ENCODE peak calls at places on chromosome 12, in seven cellular contexts. One of them, this sample, is unnamed.

GRCh38 chr12:117671734-117672133 is 297.1 kb downstream of the KSR2 start:
- DNase-seq in gastrocnemius medialis: peak
- DNase-seq in AG09309: no peak
- DNase-seq in IMR-90: no peak
- DNase-seq in cardiac muscle cell: peak
- DNase-seq in fibroblast of villous mesenchyme: no peak
- DNase-seq in neural progenitor cell: peak
- DNase-seq in this sample: no peak

GRCh38 chr12:130431176-130431575 is 93.5 kb downstream of the PIWIL1 start:
- DNase-seq in gastrocnemius medialis: no peak
- DNase-seq in AG09309: no peak
- DNase-seq in IMR-90: no peak
- DNase-seq in cardiac muscle cell: no peak
- DNase-seq in fibroblast of villous mesenchyme: no peak
- DNase-seq in neural progenitor cell: no peak
- DNase-seq in this sample: no peak

GRCh38 chr12:95059984-95060383 is 13.4 kb downstream of the NR2C1 start:
- DNase-seq in gastrocnemius medialis: no peak
- DNase-seq in AG09309: no peak
- DNase-seq in IMR-90: no peak
- DNase-seq in cardiac muscle cell: no peak
- DNase-seq in fibroblast of villous mesenchyme: no peak
- DNase-seq in neural progenitor cell: no peak
- DNase-seq in this sample: no peak

GRCh38 chr12:46487567-46488131 is 115.1 kb upstream of the SLC38A2 start:
- DNase-seq in gastrocnemius medialis: no peak
- DNase-seq in AG09309: no peak
- DNase-seq in IMR-90: no peak
- DNase-seq in cardiac muscle cell: no peak
- DNase-seq in fibroblast of villous mesenchyme: no peak
- DNase-seq in neural progenitor cell: no peak
- DNase-seq in this sample: no peak

GRCh38 chr12:124786065-124786964 is 77.3 kb downstream of the SCARB1 start:
- DNase-seq in gastrocnemius medialis: peak
- DNase-seq in AG09309: peak
- DNase-seq in IMR-90: peak
- DNase-seq in cardiac muscle cell: peak
- DNase-seq in fibroblast of villous mesenchyme: peak
- DNase-seq in neural progenitor cell: peak
- DNase-seq in this sample: no peak

GRCh38 chr12:92543872-92544271 is 158.9 kb upstream of the PLEKHG7 start:
- DNase-seq in gastrocnemius medialis: no peak
- DNase-seq in AG09309: no peak
- DNase-seq in IMR-90: peak
- DNase-seq in cardiac muscle cell: peak
- DNase-seq in fibroblast of villous mesenchyme: no peak
- DNase-seq in neural progenitor cell: no peak
- DNase-seq in this sample: no peak

GRCh38 chr12:12099102-12099501 is 28.4 kb downstream of the BCL2L14 start:
- DNase-seq in gastrocnemius medialis: no peak
- DNase-seq in AG09309: no peak
- DNase-seq in IMR-90: no peak
- DNase-seq in cardiac muscle cell: peak
- DNase-seq in fibroblast of villous mesenchyme: peak
- DNase-seq in neural progenitor cell: no peak
- DNase-seq in this sample: no peak

GRCh38 chr12:132379576-132379975 is 50.2 kb upstream of the GALNT9 start:
- DNase-seq in gastrocnemius medialis: no peak
- DNase-seq in AG09309: no peak
- DNase-seq in IMR-90: no peak
- DNase-seq in cardiac muscle cell: no peak
- DNase-seq in fibroblast of villous mesenchyme: no peak
- DNase-seq in neural progenitor cell: no peak
- DNase-seq in this sample: no peak

GRCh38 chr12:75766263-75767160 is 255.1 kb upstream of the KRR1 start:
- DNase-seq in gastrocnemius medialis: no peak
- DNase-seq in AG09309: no peak
- DNase-seq in IMR-90: peak
- DNase-seq in cardiac muscle cell: no peak
- DNase-seq in fibroblast of villous mesenchyme: peak
- DNase-seq in neural progenitor cell: no peak
- DNase-seq in this sample: peak

GRCh38 chr12:111275308-111275707 is 93.6 kb downstream of the PHETA1 start:
- DNase-seq in gastrocnemius medialis: no peak
- DNase-seq in AG09309: no peak
- DNase-seq in IMR-90: no peak
- DNase-seq in cardiac muscle cell: no peak
- DNase-seq in fibroblast of villous mesenchyme: no peak
- DNase-seq in neural progenitor cell: no peak
- DNase-seq in this sample: no peak

GRCh38 chr12:56222531-56222895 is 791 bp upstream of the RNF41 start:
- DNase-seq in gastrocnemius medialis: no peak
- DNase-seq in AG09309: no peak
- DNase-seq in IMR-90: no peak
- DNase-seq in cardiac muscle cell: no peak
- DNase-seq in fibroblast of villous mesenchyme: no peak
- DNase-seq in neural progenitor cell: no peak
- DNase-seq in this sample: no peak

GRCh38 chr12:104938371-104938770 is 19.7 kb downstream of the SLC41A2 start:
- DNase-seq in gastrocnemius medialis: no peak
- DNase-seq in AG09309: no peak
- DNase-seq in IMR-90: peak
- DNase-seq in cardiac muscle cell: no peak
- DNase-seq in fibroblast of villous mesenchyme: no peak
- DNase-seq in neural progenitor cell: no peak
- DNase-seq in this sample: no peak

GRCh38 chr12:104494137-104494815 is 37.5 kb downstream of the CHST11 start:
- DNase-seq in gastrocnemius medialis: no peak
- DNase-seq in AG09309: no peak
- DNase-seq in IMR-90: no peak
- DNase-seq in cardiac muscle cell: peak
- DNase-seq in fibroblast of villous mesenchyme: peak
- DNase-seq in neural progenitor cell: no peak
- DNase-seq in this sample: no peak

GRCh38 chr12:26822051-26822450 is 10.9 kb downstream of the ITPR2 start:
- DNase-seq in gastrocnemius medialis: no peak
- DNase-seq in AG09309: no peak
- DNase-seq in IMR-90: no peak
- DNase-seq in cardiac muscle cell: no peak
- DNase-seq in fibroblast of villous mesenchyme: no peak
- DNase-seq in neural progenitor cell: no peak
- DNase-seq in this sample: no peak

GRCh38 chr12:55830601-55831406 is 1.4 kb upstream of the DNAJC14 start:
- DNase-seq in gastrocnemius medialis: peak
- DNase-seq in AG09309: no peak
- DNase-seq in IMR-90: peak
- DNase-seq in cardiac muscle cell: peak
- DNase-seq in fibroblast of villous mesenchyme: peak
- DNase-seq in neural progenitor cell: peak
- DNase-seq in this sample: no peak

GRCh38 chr12:89451876-89452275 is 72.7 kb downstream of the GALNT4 start:
- DNase-seq in gastrocnemius medialis: no peak
- DNase-seq in AG09309: peak
- DNase-seq in IMR-90: peak
- DNase-seq in cardiac muscle cell: peak
- DNase-seq in fibroblast of villous mesenchyme: peak
- DNase-seq in neural progenitor cell: peak
- DNase-seq in this sample: no peak

GRCh38 chr12:91551927-91552326 is 369.3 kb upstream of the DCN start:
- DNase-seq in gastrocnemius medialis: no peak
- DNase-seq in AG09309: no peak
- DNase-seq in IMR-90: no peak
- DNase-seq in cardiac muscle cell: no peak
- DNase-seq in fibroblast of villous mesenchyme: no peak
- DNase-seq in neural progenitor cell: no peak
- DNase-seq in this sample: no peak

GRCh38 chr12:13794706-13795105 is 186.7 kb downstream of the GRIN2B start:
- DNase-seq in gastrocnemius medialis: no peak
- DNase-seq in AG09309: no peak
- DNase-seq in IMR-90: no peak
- DNase-seq in cardiac muscle cell: no peak
- DNase-seq in fibroblast of villous mesenchyme: no peak
- DNase-seq in neural progenitor cell: no peak
- DNase-seq in this sample: no peak

GRCh38 chr12:89064780-89065179 is 287.5 kb downstream of the DUSP6 start:
- DNase-seq in gastrocnemius medialis: no peak
- DNase-seq in AG09309: peak
- DNase-seq in IMR-90: peak
- DNase-seq in cardiac muscle cell: no peak
- DNase-seq in fibroblast of villous mesenchyme: no peak
- DNase-seq in neural progenitor cell: no peak
- DNase-seq in this sample: peak

GRCh38 chr12:89346741-89347324 is 5.5 kb downstream of the DUSP6 start:
- DNase-seq in gastrocnemius medialis: no peak
- DNase-seq in AG09309: no peak
- DNase-seq in IMR-90: peak
- DNase-seq in cardiac muscle cell: peak
- DNase-seq in fibroblast of villous mesenchyme: peak
- DNase-seq in neural progenitor cell: peak
- DNase-seq in this sample: no peak

DNA sequence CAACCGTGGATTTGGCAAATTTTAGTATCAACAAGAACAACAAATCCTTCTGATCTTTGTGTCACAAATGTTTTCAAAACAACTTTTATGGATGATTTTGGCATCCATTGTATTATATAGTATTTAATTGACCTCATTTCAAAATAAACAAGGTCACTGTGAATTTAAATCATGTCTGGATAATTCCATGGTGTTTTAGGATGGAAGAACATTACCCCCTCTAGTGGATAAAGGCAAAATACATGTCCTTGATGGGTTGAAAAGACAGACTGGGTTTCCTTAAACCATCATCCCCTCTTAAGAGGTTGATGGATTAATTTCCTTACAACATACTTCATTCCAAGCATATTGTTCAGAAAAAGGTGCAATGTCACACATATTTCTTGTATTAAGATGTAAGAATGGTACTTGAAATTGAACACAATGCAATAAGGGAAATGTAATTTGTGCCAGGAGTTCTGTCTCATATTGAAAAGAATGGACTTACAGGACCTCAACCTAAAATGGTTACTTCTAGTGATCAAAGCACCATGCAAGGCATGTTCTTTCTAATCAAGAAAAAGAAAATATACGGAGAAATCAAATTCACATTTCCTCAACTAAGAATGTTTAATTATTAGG is 352.0 kb downstream of the BCAT1 start:
- DNase-seq in gastrocnemius medialis: no peak
- DNase-seq in AG09309: no peak
- DNase-seq in IMR-90: peak
- DNase-seq in cardiac muscle cell: peak
- DNase-seq in fibroblast of villous mesenchyme: peak
- DNase-seq in neural progenitor cell: peak
- DNase-seq in this sample: no peak
- TF ChIP-seq CTCF in gastrocnemius medialis: no peak
- TF ChIP-seq CTCF in AG09309: peak
- TF ChIP-seq CTCF in IMR-90: peak
- TF ChIP-seq CTCF in cardiac muscle cell: peak
- TF ChIP-seq CTCF in fibroblast of villous mesenchyme: peak
- TF ChIP-seq CTCF in neural progenitor cell: peak
- TF ChIP-seq CTCF in this sample: peak

GRCh38 chr12:120101617-120102016 is 14.9 kb downstream of the RAB35 start:
- DNase-seq in gastrocnemius medialis: no peak
- DNase-seq in AG09309: no peak
- DNase-seq in IMR-90: no peak
- DNase-seq in cardiac muscle cell: no peak
- DNase-seq in fibroblast of villous mesenchyme: no peak
- DNase-seq in neural progenitor cell: no peak
- DNase-seq in this sample: no peak
- H3K4me3 ChIP-seq in gastrocnemius medialis: no peak
- H3K4me3 ChIP-seq in AG09309: no peak
- H3K4me3 ChIP-seq in IMR-90: no peak
- H3K4me3 ChIP-seq in cardiac muscle cell: no peak
- H3K4me3 ChIP-seq in fibroblast of villous mesenchyme: no peak
- H3K4me3 ChIP-seq in neural progenitor cell: no peak
- H3K4me3 ChIP-seq in this sample: no peak

DNA sequence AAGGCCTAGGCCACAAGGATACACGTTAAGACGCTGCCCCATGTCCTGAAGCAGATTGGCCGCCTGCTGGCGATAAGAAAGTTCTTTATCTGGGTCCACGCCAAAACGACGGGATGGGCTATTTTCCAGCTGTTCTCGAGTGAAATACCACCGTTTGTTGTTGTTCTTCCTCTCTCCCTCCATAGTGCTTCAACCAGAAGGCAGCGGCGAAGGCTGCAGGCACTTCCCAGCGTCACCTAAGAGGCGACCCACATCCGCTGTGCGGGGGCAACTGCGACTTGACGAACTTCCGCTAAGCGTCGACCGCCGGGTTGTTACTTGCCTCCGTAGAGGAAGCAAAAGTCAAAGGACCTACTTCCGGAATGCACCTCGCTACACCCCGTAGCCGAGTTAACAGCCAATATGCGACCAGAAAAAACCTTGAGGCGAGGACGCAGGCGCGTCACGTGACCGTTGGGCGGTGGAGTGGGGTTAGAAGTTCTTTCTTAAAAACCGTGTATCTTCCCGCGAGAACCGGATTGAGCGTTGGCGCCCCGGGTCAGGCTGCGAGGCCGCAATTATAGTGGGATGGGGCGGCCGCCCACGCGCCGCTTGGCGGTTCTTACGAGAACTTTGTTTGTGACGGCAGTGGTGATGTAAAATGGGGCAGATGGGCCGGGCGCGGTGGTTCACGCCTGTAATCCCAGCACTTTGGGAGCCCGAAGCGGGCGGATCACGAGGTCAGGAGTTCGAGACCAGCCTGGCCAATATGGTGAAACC is at the start of gene CCNT1:
- DNase-seq in gastrocnemius medialis: peak
- DNase-seq in AG09309: peak
- DNase-seq in IMR-90: peak
- DNase-seq in cardiac muscle cell: peak
- DNase-seq in fibroblast of villous mesenchyme: peak
- DNase-seq in neural progenitor cell: peak
- DNase-seq in this sample: peak
- TF ChIP-seq CTCF in gastrocnemius medialis: peak
- TF ChIP-seq CTCF in AG09309: peak
- TF ChIP-seq CTCF in IMR-90: peak
- TF ChIP-seq CTCF in cardiac muscle cell: no peak
- TF ChIP-seq CTCF in fibroblast of villous mesenchyme: peak
- TF ChIP-seq CTCF in neural progenitor cell: peak
- TF ChIP-seq CTCF in this sample: peak

DNA sequence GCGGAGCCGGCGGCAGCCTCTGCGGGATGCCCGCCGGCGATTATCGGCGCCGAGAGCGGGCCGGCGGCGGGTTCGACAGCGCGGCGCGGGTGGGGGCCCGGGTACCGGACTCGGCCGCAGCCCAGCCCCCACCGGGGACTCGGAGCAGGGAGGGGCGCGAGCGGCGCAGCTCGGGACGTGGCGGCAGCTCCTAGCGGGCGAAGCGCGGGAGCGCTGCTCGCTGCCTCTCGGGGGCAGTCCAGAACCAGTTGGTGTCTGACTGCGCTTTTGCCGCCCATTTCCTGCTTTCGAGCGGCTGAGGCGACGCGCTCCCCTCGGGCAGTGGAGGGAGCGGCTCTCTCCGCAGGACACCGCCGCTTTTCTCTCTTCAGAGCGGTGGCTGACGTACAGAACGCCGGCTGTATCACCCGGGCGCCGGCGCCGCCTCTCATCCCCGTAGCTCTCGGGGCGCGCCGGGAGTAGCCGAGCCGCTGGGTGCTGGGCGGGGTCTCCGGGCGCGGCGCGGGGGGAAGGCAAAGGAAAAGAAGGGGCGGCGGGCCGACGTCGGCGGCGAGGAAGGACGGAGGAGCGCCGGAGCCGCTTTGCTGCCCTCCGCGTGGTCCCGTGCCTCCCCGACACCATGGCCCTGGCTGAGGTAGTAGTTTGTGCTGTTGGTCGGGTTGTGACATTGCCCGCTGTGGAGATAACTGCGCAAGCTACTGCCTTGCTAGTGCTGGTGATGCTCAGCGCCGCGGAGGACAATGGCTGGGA is 136.6 kb downstream of the MON2 start:
- DNase-seq in gastrocnemius medialis: peak
- DNase-seq in AG09309: peak
- DNase-seq in IMR-90: peak
- DNase-seq in cardiac muscle cell: peak
- DNase-seq in fibroblast of villous mesenchyme: peak
- DNase-seq in neural progenitor cell: peak
- DNase-seq in this sample: peak
- H3K4me3 ChIP-seq in gastrocnemius medialis: peak
- H3K4me3 ChIP-seq in AG09309: peak
- H3K4me3 ChIP-seq in IMR-90: peak
- H3K4me3 ChIP-seq in cardiac muscle cell: peak
- H3K4me3 ChIP-seq in fibroblast of villous mesenchyme: peak
- H3K4me3 ChIP-seq in neural progenitor cell: peak
- H3K4me3 ChIP-seq in this sample: peak

This sample was measured in kidney epithelial cell.